ENCODE peak calls at places on chromosomes 4 and X, in eight cellular contexts. X is islet precursor cell; M is stimulated activated CD8-positive, alpha-beta memory T cell treated with anti-CD3 and anti-CD28 coated beads, Interleukin-4, amount 100 ng/mL, for 48 hours; O is AG08395; F is NCI-H2029 treated with DMSO at 0.1 percent for 48 hours; B is activated naive CD4-positive, alpha-beta T cell treated with anti-CD3 and anti-CD28 coated beads for 36 hours; N is fibroblast of lung; A is activated CD4-positive, alpha-beta T cell treated with anti-CD3 and anti-CD28 coated beads, Interleukin-2, amount 10 ng/mL, durations not matched to agents 7 days and 5 days. P is an unnamed sample.
A peak's percentile ranks its signal among the peaks of the same experiment; 100 is the strongest.

GRCh38 chrX:32599156-32599555 is 612.2 kb downstream of the DMD start:
- DNase-seq in X (no peak), M (no peak), O (no peak), F (no peak), B (no peak), N (no peak), A (no peak), P (no peak)

GRCh38 chr4:182975806-182976205 is 58.6 kb upstream of the DCTD start:
- DNase-seq in X (peak; percentile 63), M (peak; percentile 26), O (peak; percentile 71), F (no peak), B (peak; percentile 17), N (peak; percentile 92), A (no peak), P (peak; percentile 8)

GRCh38 chr4:143362392-143363046 is 25.8 kb downstream of the GAB1 start:
- DNase-seq in X (no peak), M (no peak), O (no peak), F (no peak), B (no peak), N (no peak), A (no peak), P (no peak)

GRCh38 chr4:38678078-38678477 is 14.1 kb downstream of the KLF3 start:
- DNase-seq in X (no peak), M (no peak), O (peak; percentile 81), F (no peak), B (no peak), N (peak; percentile 99), A (no peak), P (no peak)

GRCh38 chr4:72077346-72077745 is 45.5 kb downstream of the NPFFR2 start:
- DNase-seq in X (no peak), M (no peak), O (no peak), F (no peak), B (no peak), N (peak; percentile 46), A (no peak), P (no peak)

GRCh38 chr4:2290488-2290887 is 28.6 kb upstream of the MXD4 start:
- DNase-seq in X (no peak), M (no peak), O (no peak), F (no peak), B (no peak), N (no peak), A (no peak), P (no peak)

GRCh38 chr4:13126976-13127910 is 356.9 kb downstream of the RAB28 start:
- DNase-seq in X (no peak), M (no peak), O (no peak), F (peak; percentile 4), B (no peak), N (no peak), A (no peak), P (no peak)

GRCh38 chr4:160235771-160236170 is 1132.9 kb downstream of the RAPGEF2 start:
- DNase-seq in X (no peak), M (no peak), O (no peak), F (no peak), B (no peak), N (no peak), A (no peak), P (no peak)

GRCh38 chr4:94551616-94552564 is 100.1 kb downstream of the PDLIM5 start:
- DNase-seq in X (no peak), M (no peak), O (no peak), F (no peak), B (no peak), N (peak; percentile 72), A (no peak), P (no peak)

GRCh38 chr4:121307441-121308327 is 73.1 kb downstream of the QRFPR start:
- DNase-seq in X (peak; percentile 70), M (peak; percentile 51), O (peak; percentile 51), F (no peak), B (peak; percentile 71), N (peak; percentile 49), A (peak; percentile 56), P (peak; percentile 54)

GRCh38 chrX:13923845-13924244 is 105.8 kb downstream of the GEMIN8 start:
- DNase-seq in X (no peak), M (no peak), O (no peak), F (no peak), B (no peak), N (no peak), A (no peak), P (no peak)

GRCh38 chr4:16843831-16844508 is 54.5 kb downstream of the LDB2 start:
- DNase-seq in X (peak; percentile 65), M (no peak), O (peak; percentile 79), F (no peak), B (no peak), N (peak; percentile 84), A (no peak), P (no peak)

GRCh38 chr4:73976217-73976616 is 5.6 kb downstream of the PF4 start:
- DNase-seq in X (no peak), M (no peak), O (no peak), F (no peak), B (no peak), N (no peak), A (no peak), P (no peak)

GRCh38 chr4:182126096-182126495 is 117.1 kb upstream of the TENM3 start:
- DNase-seq in X (no peak), M (no peak), O (no peak), F (no peak), B (no peak), N (peak; percentile 68), A (no peak), P (no peak)